ENCODE peak calls at places on chromosomes 11 and 22, in seven cellular contexts. N is tibial artery; L is lower lobe of right lung; E is stimulated activated CD4-positive, alpha-beta T cell treated with anti-CD3 and anti-CD28 coated beads, Interleukin-2, amount 100 ng/mL, for 48 hours; O is esophagus squamous epithelium; B is neural crest cell; V is effector CD4-positive, alpha-beta T cell. H is an unnamed sample.

GRCh38 chr11:68549789-68550484 is 89.4 kb downstream of the PPP6R3 start:
- DNase-seq in E (no peak), L (no peak), O (no peak), V (no peak), N (no peak), B (no peak), H (no peak)

GRCh38 chr22:27751277-27752070 is 50.1 kb downstream of the MN1 start:
- DNase-seq in L (peak), B (no peak), E (no peak), V (no peak), O (no peak), N (no peak), H (no peak)

GRCh38 chr11:72233056-72233772 is 8.6 kb downstream of the INPPL1 start:
- DNase-seq in V (no peak), E (no peak), B (no peak), N (no peak), O (no peak), L (no peak), H (no peak)

GRCh38 chr11:101583180-101584128 is at the start of gene TRPC6:
- DNase-seq in E (no peak), V (no peak), B (peak), O (no peak), L (peak), N (no peak), H (no peak)

GRCh38 chr11:61551630-61552029 is 29.2 kb downstream of the SYT7 start:
- DNase-seq in E (no peak), L (no peak), B (no peak), V (no peak), N (no peak), O (no peak), H (peak)

GRCh38 chr11:3042496-3043314 is 14.5 kb downstream of the CARS1 start:
- DNase-seq in N (no peak), V (no peak), E (no peak), B (no peak), L (no peak), O (no peak), H (no peak)

GRCh38 chr22:28075260-28075981 is 156.4 kb upstream of the PITPNB start:
- DNase-seq in O (no peak), B (no peak), V (no peak), L (peak), N (peak), E (no peak), H (peak)

GRCh38 chr22:23884133-23884532 is 10.1 kb upstream of the MIF start:
- DNase-seq in N (no peak), L (no peak), E (no peak), B (no peak), V (no peak), O (no peak), H (no peak)

GRCh38 chr11:47172740-47173139 is 3.9 kb downstream of the ARFGAP2 start:
- DNase-seq in V (no peak), L (no peak), B (no peak), O (no peak), E (no peak), N (no peak), H (no peak)

GRCh38 chr11:79600747-79601146 is 159.9 kb upstream of the TENM4 start:
- DNase-seq in L (no peak), B (no peak), O (no peak), N (no peak), E (no peak), V (no peak), H (no peak)

GRCh38 chr11:6249822-6250555 is 9.6 kb upstream of the CCKBR start:
- DNase-seq in E (no peak), L (no peak), O (no peak), V (no peak), N (peak), B (no peak), H (peak)

GRCh38 chr11:8068605-8069221 is 12.3 kb upstream of the TUB start:
- DNase-seq in L (no peak), O (no peak), N (peak), E (no peak), V (no peak), B (no peak), H (peak)

GRCh38 chr22:45120931-45121330 is 42.8 kb upstream of the NUP50 start:
- DNase-seq in L (no peak), V (no peak), E (no peak), O (no peak), B (no peak), N (no peak), H (peak)

GRCh38 chr11:81963018-81963417 is 770.6 kb downstream of the FAM181B start:
- DNase-seq in E (no peak), B (no peak), O (no peak), N (no peak), L (no peak), V (no peak), H (peak)

GRCh38 chr11:92688416-92688815 is 281.0 kb upstream of the MTNR1B start:
- DNase-seq in E (no peak), L (no peak), N (no peak), O (no peak), B (no peak), V (no peak), H (no peak)

GRCh38 chr11:86999859-87000753 is 37.6 kb upstream of the TMEM135 start:
- DNase-seq in E (no peak), V (no peak), N (no peak), B (no peak), L (no peak), O (no peak), H (peak)

GRCh38 chr11:69567951-69568808 is 72.8 kb upstream of the CCND1 start:
- DNase-seq in E (no peak), O (no peak), B (no peak), N (no peak), L (no peak), V (no peak), H (no peak)

GRCh38 chr11:118306556-118306955 is 2.0 kb downstream of the CD3E start:
- DNase-seq in B (no peak), V (no peak), L (no peak), E (no peak), N (no peak), O (no peak), H (no peak)

GRCh38 chr11:62242021-62242420 is at the start of gene SCGB1D2:
- DNase-seq in N (no peak), L (no peak), B (no peak), E (no peak), O (no peak), V (no peak), H (peak)

GRCh38 chr11:29272019-29272654 is 744.7 kb downstream of the KCNA4 start:
- DNase-seq in O (no peak), V (no peak), L (no peak), B (no peak), E (no peak), N (no peak), H (peak)

GRCh38 chr11:7332962-7333361 is 81.3 kb downstream of the SYT9 start:
- DNase-seq in L (no peak), O (no peak), N (no peak), V (no peak), B (no peak), E (no peak), H (no peak)

GRCh38 chr22:38565441-38565840 is 4.5 kb downstream of the DMC1 start:
- DNase-seq in E (no peak), N (no peak), V (no peak), L (no peak), B (no peak), O (no peak), H (no peak)

GRCh38 chr11:33722579-33723234 is 13.5 kb downstream of the CD59 start:
- DNase-seq in B (no peak), V (no peak), E (peak), N (no peak), O (no peak), L (no peak), H (peak)

GRCh38 chr11:131038597-131038996 is 122.3 kb upstream of the SNX19 start:
- DNase-seq in O (no peak), V (no peak), L (no peak), N (no peak), B (no peak), E (no peak), H (peak)

GRCh38 chr11:48107188-48107704 is 109.4 kb upstream of the OR4B1 start:
- DNase-seq in B (no peak), V (no peak), L (no peak), E (peak), N (no peak), O (no peak), H (peak)

GRCh38 chr22:44968736-44969135 is 41.1 kb downstream of the PHF21B start:
- DNase-seq in E (no peak), B (no peak), L (no peak), O (no peak), V (no peak), N (no peak), H (peak)

H was measured in PC-3.